ENCODE peak calls at places on chromosomes 1 and 21, in six cellular contexts. Q, U, H, Y, J and M are unnamed samples.

GRCh38 chr1:223332997-223333396 is 31.0 kb downstream of the SUSD4 start:
- DNase-seq in Q (no peak), Y (no peak), J (no peak), H (no peak), U (no peak), M (no peak)

GRCh38 chr1:99674115-99674514 is 28.2 kb downstream of the PALMD start:
- DNase-seq in Y (no peak), U (no peak), H (no peak), Q (no peak), J (no peak), M (no peak)

GRCh38 chr1:84851839-84852238 is 41.2 kb downstream of the LPAR3 start:
- DNase-seq in J (no peak), Q (no peak), Y (no peak), U (peak), H (no peak), M (no peak)

GRCh38 chr1:9900142-9901043 is 9.7 kb downstream of the CTNNBIP1 start:
- DNase-seq in H (peak), J (peak), Y (no peak), U (no peak), Q (no peak), M (peak)

GRCh38 chr1:207362962-207363858 is 41.7 kb downstream of the CD55 start:
- DNase-seq in Y (no peak), H (no peak), U (peak), Q (no peak), J (no peak), M (no peak)

GRCh38 chr1:54499097-54500029 is 48.7 kb upstream of the ACOT11 start:
- DNase-seq in Q (peak), J (no peak), U (peak), Y (no peak), H (peak), M (no peak)

GRCh38 chr1:165080253-165080896 is 276.1 kb downstream of the LMX1A start:
- DNase-seq in Y (no peak), Q (no peak), U (no peak), J (no peak), H (no peak), M (no peak)

GRCh38 chr1:31064115-31064514 is 1.4 kb downstream of the PUM1 start:
- DNase-seq in Q (no peak), H (no peak), U (no peak), J (no peak), Y (no peak), M (no peak)

GRCh38 chr1:91510754-91511153 is 10.1 kb downstream of the CDC7 start:
- DNase-seq in J (no peak), U (no peak), Y (no peak), H (no peak), Q (no peak), M (no peak)

GRCh38 chr1:1470626-1471388 is 758 bp upstream of the ATAD3B start:
- DNase-seq in H (peak), Q (no peak), U (no peak), Y (no peak), J (no peak), M (no peak)

GRCh38 chr1:153305682-153306081 is 7.1 kb downstream of the PGLYRP3 start:
- DNase-seq in H (no peak), J (no peak), U (no peak), Y (no peak), Q (no peak), M (no peak)

GRCh38 chr1:30697977-30698376 is 25.4 kb downstream of the MATN1 start:
- DNase-seq in Q (no peak), U (peak), J (no peak), Y (no peak), H (peak), M (no peak)

GRCh38 chr1:217029311-217030157 is 306.3 kb upstream of the ESRRG start:
- DNase-seq in U (peak), Q (no peak), Y (no peak), J (no peak), H (peak), M (no peak)

GRCh38 chr1:9300623-9301022 is 7.9 kb downstream of the SPSB1 start:
- DNase-seq in H (no peak), J (no peak), Q (no peak), U (no peak), Y (no peak), M (no peak)

GRCh38 chr1:100523038-100523649 is 14.8 kb upstream of the GPR88 start:
- DNase-seq in Y (no peak), Q (no peak), J (peak), U (no peak), H (no peak), M (no peak)

GRCh38 chr1:16338961-16339360 is 13.3 kb downstream of the FBXO42 start:
- DNase-seq in J (no peak), U (no peak), Y (no peak), H (no peak), Q (no peak), M (no peak)

GRCh38 chr1:27872059-27872801 is at the start of gene THEMIS2:
- DNase-seq in J (peak), U (peak), Q (peak), Y (peak), H (peak), M (peak)

GRCh38 chr21:46008893-46009635 is 27.5 kb downstream of the COL6A1 start:
- DNase-seq in Y (no peak), Q (no peak), U (no peak), H (no peak), J (no peak), M (no peak)

GRCh38 chr1:156435551-156436318 is 64.8 kb downstream of the MEF2D start:
- DNase-seq in J (peak), U (peak), Q (no peak), Y (no peak), H (no peak), M (no peak)

GRCh38 chr1:230864441-230864840 is 3.9 kb downstream of the C1orf198 start:
- DNase-seq in U (no peak), Y (no peak), H (no peak), J (no peak), Q (no peak), M (no peak)

GRCh38 chr21:37645848-37646247 is 270.4 kb downstream of the KCNJ6 start:
- DNase-seq in Q (no peak), H (no peak), U (no peak), J (no peak), Y (no peak), M (no peak)

GRCh38 chr1:223714849-223715709 is 2.7 kb downstream of the CAPN2 start:
- DNase-seq in Y (no peak), U (peak), Q (no peak), H (no peak), J (no peak), M (no peak)

GRCh38 chr1:25804244-25804963 is 4.4 kb downstream of the SELENON start:
- DNase-seq in Q (no peak), Y (no peak), H (no peak), J (no peak), U (no peak), M (no peak)

GRCh38 chr21:33761104-33762036 is 119.1 kb downstream of the ITSN1 start:
- DNase-seq in Q (no peak), H (no peak), J (no peak), Y (no peak), U (peak), M (no peak)

GRCh38 chr1:167137285-167138192 is 43.7 kb downstream of the STYXL2 start:
- DNase-seq in H (no peak), J (no peak), Q (no peak), U (no peak), Y (peak), M (no peak)

GRCh38 chr21:32887026-32887425 is 115.5 kb upstream of the PAXBP1 start:
- DNase-seq in U (no peak), H (no peak), J (no peak), Q (no peak), Y (no peak), M (no peak)

GRCh38 chr1:151961795-151962194 is 31.9 kb downstream of the S100A10 start:
- DNase-seq in Q (no peak), H (no peak), Y (no peak), J (no peak), U (no peak), M (no peak)

GRCh38 chr1:9437931-9438330 is 101.3 kb upstream of the SLC25A33 start:
- DNase-seq in J (no peak), Y (no peak), H (peak), U (peak), Q (no peak), M (no peak)

GRCh38 chr1:174535207-174535606 is 87.4 kb downstream of the GPR52 start:
- DNase-seq in Q (no peak), J (no peak), Y (no peak), H (no peak), U (peak), M (no peak)

GRCh38 chr1:58968360-58968952 is 184.6 kb upstream of the JUN start:
- DNase-seq in Q (no peak), Y (peak), H (peak), U (peak), J (no peak), M (peak)

GRCh38 chr1:231395051-231395995 is 26.8 kb downstream of the EGLN1 start:
- DNase-seq in H (no peak), J (no peak), Q (no peak), U (peak), Y (no peak), M (no peak)

GRCh38 chr1:225514671-225515081 is 86.8 kb upstream of the LBR start:
- DNase-seq in U (no peak), Q (no peak), H (no peak), J (no peak), Y (no peak), M (no peak)

GRCh38 chr1:198932351-198932991 is 293.6 kb downstream of the PTPRC start:
- DNase-seq in Q (no peak), U (peak), J (no peak), H (no peak), Y (no peak), M (no peak)

GRCh38 chr1:6331543-6332246 is 61.9 kb downstream of the ACOT7 start:
- DNase-seq in H (no peak), Y (no peak), U (no peak), J (no peak), Q (no peak), M (no peak)

GRCh38 chr1:171984262-171984661 is 143.0 kb downstream of the DNM3 start:
- DNase-seq in Y (no peak), J (no peak), Q (no peak), U (no peak), H (peak), M (no peak)